ENCODE peak calls at places on chromosomes 13 and 19, in nine cellular contexts. One of them, this sample, is unnamed.

GRCh38 chr19:11558881-11559828 is at the start of gene ELOF1:
- DNase-seq in astrocyte of the cerebellum: peak
- DNase-seq in AG04449: peak
- DNase-seq in pancreas: peak
- DNase-seq in fibroblast of the aortic adventitia: peak
- DNase-seq in glutamatergic neuron: peak
- DNase-seq in GM10248: peak
- DNase-seq in adrenal gland: peak
- DNase-seq in lung: peak
- DNase-seq in this sample: peak

GRCh38 chr13:79637086-79637763 is 156.3 kb downstream of the NDFIP2 start:
- DNase-seq in astrocyte of the cerebellum: no peak
- DNase-seq in AG04449: no peak
- DNase-seq in pancreas: peak
- DNase-seq in fibroblast of the aortic adventitia: peak
- DNase-seq in glutamatergic neuron: no peak
- DNase-seq in GM10248: no peak
- DNase-seq in adrenal gland: peak
- DNase-seq in lung: no peak
- DNase-seq in this sample: no peak

GRCh38 chr19:18086590-18087138 is at the start of gene IL12RB1:
- DNase-seq in astrocyte of the cerebellum: no peak
- DNase-seq in AG04449: no peak
- DNase-seq in pancreas: no peak
- DNase-seq in fibroblast of the aortic adventitia: no peak
- DNase-seq in glutamatergic neuron: no peak
- DNase-seq in GM10248: peak
- DNase-seq in adrenal gland: no peak
- DNase-seq in lung: no peak
- DNase-seq in this sample: no peak

GRCh38 chr19:48468806-48469055 is 438 bp upstream of the CYTH2 start:
- DNase-seq in astrocyte of the cerebellum: no peak
- DNase-seq in AG04449: no peak
- DNase-seq in pancreas: no peak
- DNase-seq in fibroblast of the aortic adventitia: no peak
- DNase-seq in glutamatergic neuron: no peak
- DNase-seq in GM10248: no peak
- DNase-seq in adrenal gland: no peak
- DNase-seq in lung: no peak
- DNase-seq in this sample: peak

GRCh38 chr13:40187324-40187795 is 479.1 kb downstream of the FOXO1 start:
- DNase-seq in astrocyte of the cerebellum: no peak
- DNase-seq in AG04449: no peak
- DNase-seq in pancreas: no peak
- DNase-seq in fibroblast of the aortic adventitia: no peak
- DNase-seq in glutamatergic neuron: no peak
- DNase-seq in GM10248: no peak
- DNase-seq in adrenal gland: no peak
- DNase-seq in lung: no peak
- DNase-seq in this sample: no peak

GRCh38 chr13:43113603-43114002 is 90.2 kb downstream of the DNAJC15 start:
- DNase-seq in astrocyte of the cerebellum: no peak
- DNase-seq in AG04449: peak
- DNase-seq in pancreas: no peak
- DNase-seq in fibroblast of the aortic adventitia: no peak
- DNase-seq in glutamatergic neuron: no peak
- DNase-seq in GM10248: no peak
- DNase-seq in adrenal gland: no peak
- DNase-seq in lung: no peak
- DNase-seq in this sample: peak

GRCh38 chr19:7326105-7326877 is 22.4 kb upstream of the ARHGEF18 start:
- DNase-seq in astrocyte of the cerebellum: no peak
- DNase-seq in AG04449: no peak
- DNase-seq in pancreas: no peak
- DNase-seq in fibroblast of the aortic adventitia: peak
- DNase-seq in glutamatergic neuron: no peak
- DNase-seq in GM10248: peak
- DNase-seq in adrenal gland: no peak
- DNase-seq in lung: no peak
- DNase-seq in this sample: no peak

GRCh38 chr13:22311734-22312404 is 641.0 kb downstream of the FGF9 start:
- DNase-seq in astrocyte of the cerebellum: no peak
- DNase-seq in AG04449: no peak
- DNase-seq in pancreas: no peak
- DNase-seq in fibroblast of the aortic adventitia: no peak
- DNase-seq in glutamatergic neuron: peak
- DNase-seq in GM10248: no peak
- DNase-seq in adrenal gland: no peak
- DNase-seq in lung: no peak
- DNase-seq in this sample: no peak

GRCh38 chr13:40613192-40613818 is 53.1 kb downstream of the FOXO1 start:
- DNase-seq in astrocyte of the cerebellum: no peak
- DNase-seq in AG04449: no peak
- DNase-seq in pancreas: peak
- DNase-seq in fibroblast of the aortic adventitia: no peak
- DNase-seq in glutamatergic neuron: no peak
- DNase-seq in GM10248: peak
- DNase-seq in adrenal gland: peak
- DNase-seq in lung: no peak
- DNase-seq in this sample: no peak

GRCh38 chr19:10961763-10962536 is 1.1 kb downstream of the SMARCA4 start:
- DNase-seq in astrocyte of the cerebellum: no peak
- DNase-seq in AG04449: no peak
- DNase-seq in pancreas: no peak
- DNase-seq in fibroblast of the aortic adventitia: peak
- DNase-seq in glutamatergic neuron: no peak
- DNase-seq in GM10248: no peak
- DNase-seq in adrenal gland: no peak
- DNase-seq in lung: no peak
- DNase-seq in this sample: no peak

GRCh38 chr19:51359294-51359693 is 6.9 kb downstream of the ETFB start:
- DNase-seq in astrocyte of the cerebellum: peak
- DNase-seq in AG04449: peak
- DNase-seq in pancreas: no peak
- DNase-seq in fibroblast of the aortic adventitia: peak
- DNase-seq in glutamatergic neuron: no peak
- DNase-seq in GM10248: no peak
- DNase-seq in adrenal gland: peak
- DNase-seq in lung: no peak
- DNase-seq in this sample: peak

GRCh38 chr13:112959701-112960542 is 9.1 kb upstream of the MCF2L start:
- DNase-seq in astrocyte of the cerebellum: no peak
- DNase-seq in AG04449: no peak
- DNase-seq in pancreas: no peak
- DNase-seq in fibroblast of the aortic adventitia: no peak
- DNase-seq in glutamatergic neuron: no peak
- DNase-seq in GM10248: no peak
- DNase-seq in adrenal gland: no peak
- DNase-seq in lung: no peak
- DNase-seq in this sample: no peak

GRCh38 chr13:40383922-40384321 is 282.5 kb downstream of the FOXO1 start:
- DNase-seq in astrocyte of the cerebellum: no peak
- DNase-seq in AG04449: no peak
- DNase-seq in pancreas: no peak
- DNase-seq in fibroblast of the aortic adventitia: no peak
- DNase-seq in glutamatergic neuron: no peak
- DNase-seq in GM10248: no peak
- DNase-seq in adrenal gland: no peak
- DNase-seq in lung: no peak
- DNase-seq in this sample: no peak

GRCh38 chr19:55178781-55179569 is 1.1 kb downstream of the SYT5 start:
- DNase-seq in astrocyte of the cerebellum: no peak
- DNase-seq in AG04449: no peak
- DNase-seq in pancreas: peak
- DNase-seq in fibroblast of the aortic adventitia: peak
- DNase-seq in glutamatergic neuron: peak
- DNase-seq in GM10248: peak
- DNase-seq in adrenal gland: peak
- DNase-seq in lung: no peak
- DNase-seq in this sample: no peak

GRCh38 chr19:48659768-48660167 is 13.0 kb downstream of the NTN5 start:
- DNase-seq in astrocyte of the cerebellum: no peak
- DNase-seq in AG04449: no peak
- DNase-seq in pancreas: no peak
- DNase-seq in fibroblast of the aortic adventitia: no peak
- DNase-seq in glutamatergic neuron: no peak
- DNase-seq in GM10248: no peak
- DNase-seq in adrenal gland: no peak
- DNase-seq in lung: peak
- DNase-seq in this sample: no peak

GRCh38 chr19:33248954-33249613 is 23.4 kb upstream of the SLC7A10 start:
- DNase-seq in astrocyte of the cerebellum: no peak
- DNase-seq in AG04449: no peak
- DNase-seq in pancreas: no peak
- DNase-seq in fibroblast of the aortic adventitia: no peak
- DNase-seq in glutamatergic neuron: no peak
- DNase-seq in GM10248: no peak
- DNase-seq in adrenal gland: peak
- DNase-seq in lung: no peak
- DNase-seq in this sample: no peak

GRCh38 chr13:20703785-20704458 is 423 bp downstream of the IL17D start:
- DNase-seq in astrocyte of the cerebellum: peak
- DNase-seq in AG04449: no peak
- DNase-seq in pancreas: peak
- DNase-seq in fibroblast of the aortic adventitia: peak
- DNase-seq in glutamatergic neuron: peak
- DNase-seq in GM10248: peak
- DNase-seq in adrenal gland: peak
- DNase-seq in lung: peak
- DNase-seq in this sample: peak

GRCh38 chr19:50877338-50877737 is 4.1 kb downstream of the KLK2 start:
- DNase-seq in astrocyte of the cerebellum: no peak
- DNase-seq in AG04449: no peak
- DNase-seq in pancreas: no peak
- DNase-seq in fibroblast of the aortic adventitia: no peak
- DNase-seq in glutamatergic neuron: no peak
- DNase-seq in GM10248: no peak
- DNase-seq in adrenal gland: no peak
- DNase-seq in lung: no peak
- DNase-seq in this sample: no peak

GRCh38 chr19:45758921-45759320 is 10.1 kb downstream of the SIX5 start:
- DNase-seq in astrocyte of the cerebellum: no peak
- DNase-seq in AG04449: no peak
- DNase-seq in pancreas: no peak
- DNase-seq in fibroblast of the aortic adventitia: no peak
- DNase-seq in glutamatergic neuron: no peak
- DNase-seq in GM10248: no peak
- DNase-seq in adrenal gland: no peak
- DNase-seq in lung: no peak
- DNase-seq in this sample: no peak

GRCh38 chr13:24863748-24864540 is 100.0 kb downstream of the RNF17 start:
- DNase-seq in astrocyte of the cerebellum: no peak
- DNase-seq in AG04449: no peak
- DNase-seq in pancreas: no peak
- DNase-seq in fibroblast of the aortic adventitia: no peak
- DNase-seq in glutamatergic neuron: no peak
- DNase-seq in GM10248: no peak
- DNase-seq in adrenal gland: no peak
- DNase-seq in lung: no peak
- DNase-seq in this sample: no peak

GRCh38 chr13:24861617-24862362 is 97.8 kb downstream of the RNF17 start:
- DNase-seq in astrocyte of the cerebellum: no peak
- DNase-seq in AG04449: no peak
- DNase-seq in pancreas: no peak
- DNase-seq in fibroblast of the aortic adventitia: no peak
- DNase-seq in glutamatergic neuron: no peak
- DNase-seq in GM10248: no peak
- DNase-seq in adrenal gland: no peak
- DNase-seq in lung: no peak
- DNase-seq in this sample: no peak

GRCh38 chr13:24866488-24866887 is 102.5 kb downstream of the RNF17 start:
- DNase-seq in astrocyte of the cerebellum: no peak
- DNase-seq in AG04449: no peak
- DNase-seq in pancreas: no peak
- DNase-seq in fibroblast of the aortic adventitia: no peak
- DNase-seq in glutamatergic neuron: no peak
- DNase-seq in GM10248: no peak
- DNase-seq in adrenal gland: no peak
- DNase-seq in lung: no peak
- DNase-seq in this sample: no peak

GRCh38 chr13:24864579-24864978 is 100.6 kb downstream of the RNF17 start:
- DNase-seq in astrocyte of the cerebellum: no peak
- DNase-seq in AG04449: no peak
- DNase-seq in pancreas: no peak
- DNase-seq in fibroblast of the aortic adventitia: no peak
- DNase-seq in glutamatergic neuron: no peak
- DNase-seq in GM10248: no peak
- DNase-seq in adrenal gland: no peak
- DNase-seq in lung: no peak
- DNase-seq in this sample: no peak

GRCh38 chr13:24865158-24865557 is 101.2 kb downstream of the RNF17 start:
- DNase-seq in astrocyte of the cerebellum: no peak
- DNase-seq in AG04449: no peak
- DNase-seq in pancreas: no peak
- DNase-seq in fibroblast of the aortic adventitia: peak
- DNase-seq in glutamatergic neuron: no peak
- DNase-seq in GM10248: no peak
- DNase-seq in adrenal gland: no peak
- DNase-seq in lung: no peak
- DNase-seq in this sample: no peak
- TF ChIP-seq CTCF in astrocyte of the cerebellum: no peak
- TF ChIP-seq CTCF in AG04449: no peak
- TF ChIP-seq CTCF in pancreas: no peak
- TF ChIP-seq CTCF in fibroblast of the aortic adventitia: peak
- TF ChIP-seq CTCF in glutamatergic neuron: no peak
- TF ChIP-seq CTCF in GM10248: no peak
- TF ChIP-seq CTCF in adrenal gland: peak
- TF ChIP-seq CTCF in lung: no peak
- TF ChIP-seq CTCF in this sample: peak

GRCh38 chr19:13100871-13101589 is 1.6 kb downstream of the LYL1 start:
- DNase-seq in astrocyte of the cerebellum: no peak
- DNase-seq in AG04449: no peak
- DNase-seq in pancreas: no peak
- DNase-seq in fibroblast of the aortic adventitia: no peak
- DNase-seq in glutamatergic neuron: no peak
- DNase-seq in GM10248: no peak
- DNase-seq in adrenal gland: no peak
- DNase-seq in lung: no peak
- DNase-seq in this sample: no peak
- TF ChIP-seq CTCF in astrocyte of the cerebellum: no peak
- TF ChIP-seq CTCF in AG04449: peak
- TF ChIP-seq CTCF in pancreas: no peak
- TF ChIP-seq CTCF in fibroblast of the aortic adventitia: peak
- TF ChIP-seq CTCF in glutamatergic neuron: no peak
- TF ChIP-seq CTCF in GM10248: no peak
- TF ChIP-seq CTCF in adrenal gland: peak
- TF ChIP-seq CTCF in lung: peak
- TF ChIP-seq CTCF in this sample: peak

GRCh38 chr13:70107498-70108271 is at the start of gene ATXN8OS:
- DNase-seq in astrocyte of the cerebellum: no peak
- DNase-seq in AG04449: no peak
- DNase-seq in pancreas: no peak
- DNase-seq in fibroblast of the aortic adventitia: no peak
- DNase-seq in glutamatergic neuron: peak
- DNase-seq in GM10248: no peak
- DNase-seq in adrenal gland: no peak
- DNase-seq in lung: no peak
- DNase-seq in this sample: no peak
- TF ChIP-seq CTCF in astrocyte of the cerebellum: no peak
- TF ChIP-seq CTCF in AG04449: no peak
- TF ChIP-seq CTCF in pancreas: no peak
- TF ChIP-seq CTCF in fibroblast of the aortic adventitia: no peak
- TF ChIP-seq CTCF in glutamatergic neuron: no peak
- TF ChIP-seq CTCF in GM10248: no peak
- TF ChIP-seq CTCF in adrenal gland: no peak
- TF ChIP-seq CTCF in lung: no peak
- TF ChIP-seq CTCF in this sample: no peak

GRCh38 chr13:46372071-46372470 is 15.0 kb downstream of the RUBCNL start:
- DNase-seq in astrocyte of the cerebellum: no peak
- DNase-seq in AG04449: no peak
- DNase-seq in pancreas: no peak
- DNase-seq in fibroblast of the aortic adventitia: no peak
- DNase-seq in glutamatergic neuron: peak
- DNase-seq in GM10248: no peak
- DNase-seq in adrenal gland: no peak
- DNase-seq in lung: no peak
- DNase-seq in this sample: no peak
- TF ChIP-seq CTCF in astrocyte of the cerebellum: no peak
- TF ChIP-seq CTCF in AG04449: no peak
- TF ChIP-seq CTCF in pancreas: no peak
- TF ChIP-seq CTCF in fibroblast of the aortic adventitia: no peak
- TF ChIP-seq CTCF in glutamatergic neuron: no peak
- TF ChIP-seq CTCF in GM10248: no peak
- TF ChIP-seq CTCF in adrenal gland: no peak
- TF ChIP-seq CTCF in lung: no peak
- TF ChIP-seq CTCF in this sample: no peak

This sample was measured in AG04450.